ENCODE peak calls at places on chromosomes 7 and 10, in ten cellular contexts. One of them, this sample, is unnamed.

GRCh38 chr10:89837173-89838001 is 136.0 kb downstream of the KIF20B start:
- DNase-seq in heart right ventricle: peak
- DNase-seq in coronary artery: no peak
- DNase-seq in HCT116: no peak
- DNase-seq in Panc1: no peak
- DNase-seq in brain microvascular endothelial cell: no peak
- DNase-seq in right atrium auricular region: no peak
- DNase-seq in HL-60: no peak
- DNase-seq in PC-3: peak
- DNase-seq in effector memory CD4-positive, alpha-beta T cell: peak
- DNase-seq in this sample: no peak

GRCh38 chr10:72175166-72175565 is 40.6 kb upstream of the ANAPC16 start:
- DNase-seq in Panc1: no peak
- DNase-seq in right atrium auricular region: no peak
- DNase-seq in coronary artery: no peak
- DNase-seq in effector memory CD4-positive, alpha-beta T cell: no peak
- DNase-seq in brain microvascular endothelial cell: peak
- DNase-seq in heart right ventricle: no peak
- DNase-seq in HCT116: no peak
- DNase-seq in HL-60: no peak
- DNase-seq in PC-3: no peak
- DNase-seq in this sample: no peak

GRCh38 chr7:7851381-7851780 is 117.2 kb upstream of the GLCCI1 start:
- DNase-seq in Panc1: no peak
- DNase-seq in brain microvascular endothelial cell: no peak
- DNase-seq in HL-60: no peak
- DNase-seq in coronary artery: no peak
- DNase-seq in PC-3: no peak
- DNase-seq in HCT116: no peak
- DNase-seq in right atrium auricular region: no peak
- DNase-seq in heart right ventricle: no peak
- DNase-seq in effector memory CD4-positive, alpha-beta T cell: no peak
- DNase-seq in this sample: no peak

GRCh38 chr10:124524991-124525653 is 63.5 kb downstream of the LHPP start:
- DNase-seq in HL-60: no peak
- DNase-seq in heart right ventricle: peak
- DNase-seq in right atrium auricular region: peak
- DNase-seq in Panc1: no peak
- DNase-seq in coronary artery: no peak
- DNase-seq in HCT116: no peak
- DNase-seq in PC-3: peak
- DNase-seq in effector memory CD4-positive, alpha-beta T cell: no peak
- DNase-seq in brain microvascular endothelial cell: no peak
- DNase-seq in this sample: peak

GRCh38 chr10:44976352-44977198 is 2.0 kb downstream of the DEPP1 start:
- DNase-seq in Panc1: no peak
- DNase-seq in heart right ventricle: no peak
- DNase-seq in HL-60: no peak
- DNase-seq in coronary artery: no peak
- DNase-seq in brain microvascular endothelial cell: no peak
- DNase-seq in right atrium auricular region: no peak
- DNase-seq in effector memory CD4-positive, alpha-beta T cell: no peak
- DNase-seq in HCT116: no peak
- DNase-seq in PC-3: no peak
- DNase-seq in this sample: no peak

GRCh38 chr10:73956476-73957338 is 41.2 kb upstream of the VCL start:
- DNase-seq in coronary artery: no peak
- DNase-seq in Panc1: no peak
- DNase-seq in PC-3: peak
- DNase-seq in right atrium auricular region: no peak
- DNase-seq in effector memory CD4-positive, alpha-beta T cell: peak
- DNase-seq in HL-60: peak
- DNase-seq in HCT116: no peak
- DNase-seq in brain microvascular endothelial cell: peak
- DNase-seq in heart right ventricle: no peak
- DNase-seq in this sample: no peak

GRCh38 chr7:149456770-149457421 is 4.0 kb downstream of the ZNF777 start:
- DNase-seq in right atrium auricular region: no peak
- DNase-seq in brain microvascular endothelial cell: no peak
- DNase-seq in HL-60: peak
- DNase-seq in PC-3: peak
- DNase-seq in effector memory CD4-positive, alpha-beta T cell: no peak
- DNase-seq in HCT116: no peak
- DNase-seq in heart right ventricle: no peak
- DNase-seq in coronary artery: no peak
- DNase-seq in Panc1: no peak
- DNase-seq in this sample: no peak

GRCh38 chr7:74615933-74616780 is 41.4 kb upstream of the GTF2I start:
- DNase-seq in HCT116: no peak
- DNase-seq in coronary artery: no peak
- DNase-seq in brain microvascular endothelial cell: no peak
- DNase-seq in effector memory CD4-positive, alpha-beta T cell: no peak
- DNase-seq in HL-60: no peak
- DNase-seq in heart right ventricle: no peak
- DNase-seq in Panc1: no peak
- DNase-seq in right atrium auricular region: no peak
- DNase-seq in PC-3: no peak
- DNase-seq in this sample: no peak

GRCh38 chr7:43763183-43763582 is 4.7 kb downstream of the BLVRA start:
- DNase-seq in Panc1: no peak
- DNase-seq in HL-60: no peak
- DNase-seq in effector memory CD4-positive, alpha-beta T cell: no peak
- DNase-seq in right atrium auricular region: no peak
- DNase-seq in PC-3: no peak
- DNase-seq in coronary artery: no peak
- DNase-seq in heart right ventricle: no peak
- DNase-seq in brain microvascular endothelial cell: no peak
- DNase-seq in HCT116: no peak
- DNase-seq in this sample: no peak

GRCh38 chr7:78765985-78766729 is 687.3 kb downstream of the MAGI2 start:
- DNase-seq in brain microvascular endothelial cell: no peak
- DNase-seq in PC-3: no peak
- DNase-seq in HL-60: no peak
- DNase-seq in Panc1: no peak
- DNase-seq in effector memory CD4-positive, alpha-beta T cell: no peak
- DNase-seq in heart right ventricle: no peak
- DNase-seq in HCT116: no peak
- DNase-seq in right atrium auricular region: no peak
- DNase-seq in coronary artery: no peak
- DNase-seq in this sample: no peak

GRCh38 chr10:47406870-47407648 is 23.0 kb upstream of the ZNF488 start:
- DNase-seq in heart right ventricle: no peak
- DNase-seq in HCT116: peak
- DNase-seq in effector memory CD4-positive, alpha-beta T cell: no peak
- DNase-seq in PC-3: peak
- DNase-seq in coronary artery: no peak
- DNase-seq in brain microvascular endothelial cell: peak
- DNase-seq in HL-60: no peak
- DNase-seq in right atrium auricular region: peak
- DNase-seq in Panc1: peak
- DNase-seq in this sample: peak

GRCh38 chr10:124345521-124345920 is 73.2 kb downstream of the OAT start:
- DNase-seq in HL-60: no peak
- DNase-seq in HCT116: no peak
- DNase-seq in effector memory CD4-positive, alpha-beta T cell: no peak
- DNase-seq in brain microvascular endothelial cell: no peak
- DNase-seq in coronary artery: peak
- DNase-seq in PC-3: no peak
- DNase-seq in heart right ventricle: no peak
- DNase-seq in Panc1: no peak
- DNase-seq in right atrium auricular region: no peak
- DNase-seq in this sample: no peak

GRCh38 chr7:132950685-132951084 is 131.2 kb downstream of the CHCHD3 start:
- DNase-seq in HCT116: no peak
- DNase-seq in PC-3: no peak
- DNase-seq in Panc1: no peak
- DNase-seq in heart right ventricle: no peak
- DNase-seq in coronary artery: no peak
- DNase-seq in effector memory CD4-positive, alpha-beta T cell: no peak
- DNase-seq in HL-60: no peak
- DNase-seq in brain microvascular endothelial cell: no peak
- DNase-seq in right atrium auricular region: no peak
- DNase-seq in this sample: no peak
- H3K27ac ChIP-seq in HCT116: no peak
- H3K27ac ChIP-seq in PC-3: no peak
- H3K27ac ChIP-seq in Panc1: no peak
- H3K27ac ChIP-seq in heart right ventricle: no peak
- H3K27ac ChIP-seq in coronary artery: no peak
- H3K27ac ChIP-seq in effector memory CD4-positive, alpha-beta T cell: no peak
- H3K27ac ChIP-seq in HL-60: no peak
- H3K27ac ChIP-seq in brain microvascular endothelial cell: no peak
- H3K27ac ChIP-seq in right atrium auricular region: no peak
- H3K27ac ChIP-seq in this sample: no peak

GRCh38 chr10:102791754-102792153 is 45.5 kb downstream of the CYP17A1 start:
- DNase-seq in brain microvascular endothelial cell: no peak
- DNase-seq in Panc1: no peak
- DNase-seq in effector memory CD4-positive, alpha-beta T cell: no peak
- DNase-seq in coronary artery: no peak
- DNase-seq in HCT116: no peak
- DNase-seq in PC-3: no peak
- DNase-seq in heart right ventricle: no peak
- DNase-seq in right atrium auricular region: no peak
- DNase-seq in HL-60: no peak
- DNase-seq in this sample: no peak
- H3K27ac ChIP-seq in brain microvascular endothelial cell: no peak
- H3K27ac ChIP-seq in Panc1: peak
- H3K27ac ChIP-seq in effector memory CD4-positive, alpha-beta T cell: no peak
- H3K27ac ChIP-seq in coronary artery: peak
- H3K27ac ChIP-seq in HCT116: no peak
- H3K27ac ChIP-seq in PC-3: no peak
- H3K27ac ChIP-seq in heart right ventricle: peak
- H3K27ac ChIP-seq in right atrium auricular region: peak
- H3K27ac ChIP-seq in HL-60: no peak
- H3K27ac ChIP-seq in this sample: no peak

DNA sequence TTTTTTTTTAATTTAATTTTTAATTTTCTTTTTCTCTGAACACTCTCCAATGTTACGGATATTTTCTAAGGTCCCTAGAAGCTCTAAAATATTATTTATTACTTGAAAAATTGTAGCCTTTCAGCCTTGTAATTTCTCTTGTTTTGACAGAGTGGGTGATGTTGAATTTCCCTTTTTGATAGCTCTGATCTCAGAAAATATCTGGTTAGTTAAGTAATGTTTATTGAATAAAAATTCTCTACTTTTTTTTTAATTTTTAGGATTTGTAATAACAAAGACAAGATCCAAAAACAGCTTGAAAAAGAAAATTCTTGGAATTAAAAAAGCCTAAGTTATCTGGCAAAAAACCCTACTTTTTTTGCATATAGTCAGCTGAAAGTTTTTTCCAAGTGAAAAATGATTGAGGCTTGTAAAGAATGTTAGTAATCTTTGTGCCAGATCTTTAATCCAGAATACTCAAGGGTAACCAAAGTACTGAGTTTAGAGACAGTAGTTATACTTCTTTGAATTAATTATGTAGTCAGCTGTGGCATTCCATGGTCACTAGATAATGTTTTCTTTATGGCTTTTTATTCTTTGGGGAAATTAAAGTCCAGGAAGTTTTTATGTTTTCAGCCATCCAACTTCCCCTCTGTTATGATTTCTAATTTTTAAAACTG is 26.8 kb downstream of the TBC1D12 start:
- DNase-seq in coronary artery: no peak
- DNase-seq in HL-60: no peak
- DNase-seq in brain microvascular endothelial cell: no peak
- DNase-seq in HCT116: no peak
- DNase-seq in Panc1: no peak
- DNase-seq in heart right ventricle: no peak
- DNase-seq in right atrium auricular region: no peak
- DNase-seq in PC-3: no peak
- DNase-seq in effector memory CD4-positive, alpha-beta T cell: no peak
- DNase-seq in this sample: no peak
- H3K27ac ChIP-seq in coronary artery: peak
- H3K27ac ChIP-seq in HL-60: no peak
- H3K27ac ChIP-seq in brain microvascular endothelial cell: no peak
- H3K27ac ChIP-seq in HCT116: no peak
- H3K27ac ChIP-seq in Panc1: no peak
- H3K27ac ChIP-seq in heart right ventricle: no peak
- H3K27ac ChIP-seq in right atrium auricular region: peak
- H3K27ac ChIP-seq in PC-3: no peak
- H3K27ac ChIP-seq in effector memory CD4-positive, alpha-beta T cell: no peak
- H3K27ac ChIP-seq in this sample: no peak

DNA sequence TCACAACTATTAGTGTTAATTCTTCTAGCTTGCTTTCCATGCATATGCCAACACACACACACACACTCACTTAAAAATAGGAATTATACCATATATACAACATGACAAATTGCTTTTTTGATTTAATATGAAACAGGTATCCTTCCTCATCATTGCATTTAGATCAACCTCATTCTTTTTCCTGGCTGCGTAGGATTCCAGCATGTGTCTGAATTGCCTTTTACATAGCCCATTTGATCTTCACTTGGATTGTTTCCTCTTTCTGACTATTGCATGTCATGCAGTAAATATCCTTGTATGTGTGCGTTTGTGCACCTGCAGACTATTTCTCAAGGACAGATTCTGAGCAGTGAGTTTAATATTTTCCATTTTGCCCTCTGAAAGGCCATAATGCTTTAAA is 28.2 kb downstream of the TACR2 start:
- DNase-seq in Panc1: no peak
- DNase-seq in heart right ventricle: no peak
- DNase-seq in HL-60: no peak
- DNase-seq in coronary artery: no peak
- DNase-seq in right atrium auricular region: no peak
- DNase-seq in HCT116: no peak
- DNase-seq in PC-3: no peak
- DNase-seq in effector memory CD4-positive, alpha-beta T cell: no peak
- DNase-seq in brain microvascular endothelial cell: no peak
- DNase-seq in this sample: no peak
- H3K27ac ChIP-seq in Panc1: no peak
- H3K27ac ChIP-seq in heart right ventricle: no peak
- H3K27ac ChIP-seq in HL-60: no peak
- H3K27ac ChIP-seq in coronary artery: no peak
- H3K27ac ChIP-seq in right atrium auricular region: no peak
- H3K27ac ChIP-seq in HCT116: no peak
- H3K27ac ChIP-seq in PC-3: no peak
- H3K27ac ChIP-seq in effector memory CD4-positive, alpha-beta T cell: no peak
- H3K27ac ChIP-seq in brain microvascular endothelial cell: no peak
- H3K27ac ChIP-seq in this sample: no peak

GRCh38 chr10:110850990-110851389 is 20.7 kb upstream of the PDCD4 start:
- DNase-seq in HL-60: peak
- DNase-seq in coronary artery: no peak
- DNase-seq in effector memory CD4-positive, alpha-beta T cell: peak
- DNase-seq in Panc1: no peak
- DNase-seq in brain microvascular endothelial cell: no peak
- DNase-seq in heart right ventricle: no peak
- DNase-seq in right atrium auricular region: peak
- DNase-seq in HCT116: no peak
- DNase-seq in PC-3: no peak
- DNase-seq in this sample: no peak
- H3K27ac ChIP-seq in HL-60: peak
- H3K27ac ChIP-seq in coronary artery: no peak
- H3K27ac ChIP-seq in effector memory CD4-positive, alpha-beta T cell: peak
- H3K27ac ChIP-seq in Panc1: no peak
- H3K27ac ChIP-seq in brain microvascular endothelial cell: no peak
- H3K27ac ChIP-seq in heart right ventricle: no peak
- H3K27ac ChIP-seq in right atrium auricular region: no peak
- H3K27ac ChIP-seq in HCT116: no peak
- H3K27ac ChIP-seq in PC-3: no peak
- H3K27ac ChIP-seq in this sample: peak